ENCODE peak calls at places on chromosome 1, in four cellular contexts. K is aorta; Y is tibial artery; B is CD8-positive, alpha-beta T cell. H is an unnamed sample. For H3K4me1, the result is how much of the 10 kb centered on the place peaks cover.

GRCh38 chr1:23343246-23344110 is 606 bp downstream of the HNRNPR start:
- DNase-seq in B (no peak), Y (no peak), K (no peak), H (no peak)

GRCh38 chr1:96559707-96560588 is 161.6 kb upstream of the PTBP2 start:
- DNase-seq in Y (peak), K (no peak), B (no peak), H (no peak)

GRCh38 chr1:151008244-151009205 is at the start of gene PRUNE1:
- DNase-seq in B (peak), K (peak), Y (peak), H (peak)

GRCh38 chr1:30680429-30680828 is 43.0 kb downstream of the MATN1 start:
- DNase-seq in Y (no peak), K (peak), B (no peak), H (no peak)

GRCh38 chr1:63731117-63732043 is 42.4 kb upstream of the ROR1 start:
- DNase-seq in K (no peak), Y (peak), B (no peak), H (no peak)

GRCh38 chr1:144101397-144102050 is 129.7 kb upstream of the FAM72C start:
- DNase-seq in K (peak), B (peak), Y (peak), H (no peak)

GRCh38 chr1:56285554-56286402 is 293.6 kb downstream of the PLPP3 start:
- DNase-seq in K (no peak), B (no peak), Y (no peak), H (no peak)

GRCh38 chr1:202291961-202292712 is 49.6 kb downstream of the UBE2T start:
- DNase-seq in B (no peak), K (no peak), Y (no peak), H (no peak)

GRCh38 chr1:40782371-40782956 is 1.1 kb upstream of the KCNQ4 start:
- DNase-seq in Y (no peak), B (no peak), K (peak), H (no peak)

GRCh38 chr1:6466023-6466422 is at the start of gene TNFRSF25:
- DNase-seq in K (no peak), Y (no peak), B (peak), H (peak)

GRCh38 chr1:218658899-218659298 is 313.8 kb downstream of the TGFB2 start:
- DNase-seq in K (no peak), Y (no peak), B (no peak), H (no peak)

GRCh38 chr1:206001476-206001888 is 1.7 kb downstream of the RAB7B start:
- DNase-seq in K (no peak), B (no peak), Y (peak), H (no peak)

GRCh38 chr1:9529190-9529589 is 10.1 kb upstream of the SLC25A33 start:
- DNase-seq in K (no peak), B (no peak), Y (no peak), H (no peak)

GRCh38 chr1:188735567-188735966 is 1742.1 kb downstream of the BRINP3 start:
- DNase-seq in Y (no peak), K (no peak), B (no peak), H (no peak)

GRCh38 chr1:23544444-23545389 is 13.7 kb upstream of the E2F2 start:
- DNase-seq in K (peak), B (peak), Y (peak), H (peak)

GRCh38 chr1:53967409-53968124 is 21.4 kb downstream of the LRRC42 start:
- DNase-seq in K (no peak), Y (no peak), B (no peak), H (no peak)

DNA sequence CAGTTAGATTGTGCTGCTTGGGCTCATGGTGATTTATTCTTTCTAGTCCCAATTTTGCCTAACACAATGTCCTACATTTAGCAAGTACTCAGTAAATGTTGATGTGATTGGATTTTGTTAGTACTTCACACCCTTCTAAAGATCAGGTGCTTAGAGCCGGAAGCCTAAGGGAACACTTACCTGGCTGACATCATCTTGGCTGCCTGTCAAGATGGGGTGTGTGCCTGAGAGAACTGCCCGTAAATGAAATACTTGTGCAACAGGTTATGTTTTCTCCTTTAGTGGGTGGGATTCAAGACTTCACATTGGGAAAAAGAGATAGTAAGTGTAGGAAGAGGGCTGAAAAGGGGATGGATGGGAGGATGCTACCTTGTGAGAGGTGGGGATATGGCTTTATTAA is 75.5 kb upstream of the MACF1 start:
- DNase-seq in B (no peak), Y (no peak), K (no peak), H (no peak)
- H3K4me1 ChIP-seq in B (under half), Y (under half), K (under half), H (under half)

GRCh38 chr1:213164561-213164960 is 113.5 kb downstream of the RPS6KC1 start:
- DNase-seq in B (no peak), K (no peak), Y (no peak), H (no peak)

GRCh38 chr1:213166868-213167267 is 115.8 kb downstream of the RPS6KC1 start:
- DNase-seq in Y (no peak), K (no peak), B (no peak), H (no peak)

GRCh38 chr1:213163278-213163711 is 112.3 kb downstream of the RPS6KC1 start:
- DNase-seq in Y (no peak), B (no peak), K (no peak), H (no peak)

GRCh38 chr1:213162338-213162737 is 111.3 kb downstream of the RPS6KC1 start:
- DNase-seq in B (no peak), Y (peak), K (no peak), H (no peak)

GRCh38 chr1:213162862-213163261 is 111.8 kb downstream of the RPS6KC1 start:
- DNase-seq in B (no peak), K (no peak), Y (no peak), H (no peak)
- H3K4me3 ChIP-seq in B (no peak), K (no peak), Y (no peak), H (no peak)

DNA sequence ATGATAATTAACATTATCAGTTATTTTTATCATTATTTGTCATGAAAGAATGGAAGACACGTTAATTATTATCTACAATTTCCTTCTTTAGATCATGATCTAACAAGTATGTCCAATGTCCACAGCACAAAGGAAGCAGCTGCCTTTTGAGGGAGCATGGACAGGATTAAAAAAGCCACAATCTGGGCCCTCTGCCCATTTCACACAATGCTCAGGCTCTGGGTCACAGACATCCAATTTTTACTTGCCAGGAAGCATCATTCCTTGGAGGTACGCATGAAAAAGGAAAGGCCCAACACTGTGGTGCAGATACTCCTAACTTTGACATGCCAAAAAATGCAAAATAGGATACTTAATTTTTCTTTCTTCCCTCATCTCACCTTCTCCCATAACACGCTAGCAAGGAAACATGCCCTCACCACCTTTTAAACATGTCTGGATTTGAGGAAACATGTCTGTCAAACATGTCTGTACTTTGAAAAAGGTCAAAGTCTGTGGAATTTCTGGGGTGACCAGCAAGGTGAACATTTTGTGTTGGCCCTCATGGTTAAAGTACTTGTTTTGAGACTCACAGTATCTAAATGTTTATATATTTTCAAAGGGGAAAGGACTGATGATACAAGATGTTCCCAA is 40.0 kb downstream of the GADD45A start:
- DNase-seq in Y (no peak), B (no peak), K (no peak), H (no peak)
- H3K27ac ChIP-seq in Y (peak), B (no peak), K (no peak), H (no peak)

DNA sequence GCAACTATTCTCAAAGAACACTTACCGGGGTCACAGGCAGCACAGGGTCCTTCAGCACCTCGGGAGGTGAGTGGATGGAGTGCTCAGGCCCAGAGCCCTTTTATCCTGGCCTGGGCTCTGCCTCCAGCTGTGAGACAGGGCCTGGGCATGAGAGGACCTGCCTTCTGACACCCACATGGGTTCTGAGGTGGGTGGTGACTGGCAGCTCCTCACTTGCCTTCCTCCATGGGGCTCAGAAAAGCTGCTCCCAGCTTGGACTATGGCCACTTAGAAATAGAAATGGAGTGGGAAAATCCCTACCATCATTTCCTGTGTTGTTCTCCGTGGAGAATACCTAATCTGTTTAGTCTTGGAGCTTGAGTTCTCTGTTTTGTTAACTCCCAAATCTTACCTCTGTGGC is at the start of gene LCE1C:
- DNase-seq in B (no peak), Y (no peak), K (no peak), H (no peak)
- H3K4me1 ChIP-seq in B (under half), Y (under half), K (under half), H (under half)

DNA sequence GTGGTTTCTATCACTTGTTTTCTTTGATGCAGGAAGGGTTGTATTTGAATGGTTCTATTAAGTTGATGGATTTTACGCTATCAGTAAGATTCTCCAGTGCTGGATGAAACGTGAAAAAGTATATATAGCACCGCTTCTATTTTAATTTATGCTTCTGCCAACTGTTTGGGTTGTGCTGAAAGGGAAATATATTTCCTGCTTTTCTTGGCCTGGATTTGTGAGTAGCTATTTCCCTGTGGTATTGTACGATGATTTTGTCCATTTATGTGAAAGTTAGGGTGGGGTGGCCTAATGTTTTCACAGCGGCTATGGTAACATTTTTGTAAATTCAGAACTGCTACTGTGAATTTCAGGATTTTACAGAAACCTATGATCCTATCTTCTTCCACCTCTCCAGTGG is 322 bp downstream of the C1orf162 start:
- DNase-seq in K (no peak), B (no peak), Y (no peak), H (no peak)
- H3K4me3 ChIP-seq in K (no peak), B (peak), Y (peak), H (peak)

GRCh38 chr1:238916828-238917227 is 469.5 kb upstream of the CHRM3 start:
- DNase-seq in Y (no peak), B (no peak), K (no peak), H (no peak)
- H3K27ac ChIP-seq in Y (no peak), B (no peak), K (no peak), H (no peak)

GRCh38 chr1:12445257-12445656 is 172.8 kb downstream of the DHRS3 start:
- DNase-seq in Y (no peak), B (no peak), K (no peak), H (no peak)
- H3K4me1 ChIP-seq in Y (under half), B (half or more), K (under half), H (half or more)